ENCODE peak calls at places on chromosomes 3 and 15, in six cellular contexts. One of them, this sample, is unnamed.

GRCh38 chr3:139694542-139694941 is 16.8 kb upstream of the NMNAT3 start:
- DNase-seq in iris pigment epithelial cell: no peak
- DNase-seq in heart left ventricle: no peak
- DNase-seq in fibroblast of pulmonary artery: no peak
- DNase-seq in NCI-H1092: no peak
- DNase-seq in GM20000: no peak
- DNase-seq in this sample: no peak

GRCh38 chr15:42373274-42373673 is 14.0 kb downstream of the CAPN3 start:
- DNase-seq in iris pigment epithelial cell: no peak
- DNase-seq in heart left ventricle: peak
- DNase-seq in fibroblast of pulmonary artery: no peak
- DNase-seq in NCI-H1092: no peak
- DNase-seq in GM20000: no peak
- DNase-seq in this sample: no peak

GRCh38 chr15:35195649-35196048 is 110.6 kb upstream of the NANOGP8 start:
- DNase-seq in iris pigment epithelial cell: no peak
- DNase-seq in heart left ventricle: no peak
- DNase-seq in fibroblast of pulmonary artery: no peak
- DNase-seq in NCI-H1092: no peak
- DNase-seq in GM20000: no peak
- DNase-seq in this sample: peak

GRCh38 chr15:69265347-69265955 is 33.3 kb upstream of the PAQR5 start:
- DNase-seq in iris pigment epithelial cell: peak
- DNase-seq in heart left ventricle: no peak
- DNase-seq in fibroblast of pulmonary artery: peak
- DNase-seq in NCI-H1092: peak
- DNase-seq in GM20000: no peak
- DNase-seq in this sample: peak

GRCh38 chr3:196179380-196180308 is 31.6 kb downstream of the ZDHHC19 start:
- DNase-seq in iris pigment epithelial cell: peak
- DNase-seq in heart left ventricle: no peak
- DNase-seq in fibroblast of pulmonary artery: peak
- DNase-seq in NCI-H1092: peak
- DNase-seq in GM20000: peak
- DNase-seq in this sample: no peak

GRCh38 chr3:38590521-38590920 is 59.0 kb downstream of the SCN5A start:
- DNase-seq in iris pigment epithelial cell: no peak
- DNase-seq in heart left ventricle: no peak
- DNase-seq in fibroblast of pulmonary artery: no peak
- DNase-seq in NCI-H1092: no peak
- DNase-seq in GM20000: no peak
- DNase-seq in this sample: no peak

GRCh38 chr3:141540531-141540930 is 53.7 kb downstream of the RASA2 start:
- DNase-seq in iris pigment epithelial cell: no peak
- DNase-seq in heart left ventricle: no peak
- DNase-seq in fibroblast of pulmonary artery: no peak
- DNase-seq in NCI-H1092: no peak
- DNase-seq in GM20000: no peak
- DNase-seq in this sample: no peak

GRCh38 chr15:28043625-28044520 is 55.2 kb downstream of the OCA2 start:
- DNase-seq in iris pigment epithelial cell: no peak
- DNase-seq in heart left ventricle: no peak
- DNase-seq in fibroblast of pulmonary artery: no peak
- DNase-seq in NCI-H1092: no peak
- DNase-seq in GM20000: no peak
- DNase-seq in this sample: peak

GRCh38 chr3:88188436-88188835 is 38.7 kb downstream of the C3orf38 start:
- DNase-seq in iris pigment epithelial cell: peak
- DNase-seq in heart left ventricle: peak
- DNase-seq in fibroblast of pulmonary artery: peak
- DNase-seq in NCI-H1092: no peak
- DNase-seq in GM20000: no peak
- DNase-seq in this sample: no peak

GRCh38 chr15:76274226-76274625 is 37.0 kb downstream of the ETFA start:
- DNase-seq in iris pigment epithelial cell: peak
- DNase-seq in heart left ventricle: no peak
- DNase-seq in fibroblast of pulmonary artery: peak
- DNase-seq in NCI-H1092: no peak
- DNase-seq in GM20000: no peak
- DNase-seq in this sample: no peak

GRCh38 chr15:92869263-92869940 is 30.7 kb upstream of the CHD2 start:
- DNase-seq in iris pigment epithelial cell: peak
- DNase-seq in heart left ventricle: no peak
- DNase-seq in fibroblast of pulmonary artery: peak
- DNase-seq in NCI-H1092: no peak
- DNase-seq in GM20000: no peak
- DNase-seq in this sample: no peak

GRCh38 chr3:70273492-70273891 is 38.9 kb downstream of the MDFIC2 start:
- DNase-seq in iris pigment epithelial cell: peak
- DNase-seq in heart left ventricle: no peak
- DNase-seq in fibroblast of pulmonary artery: peak
- DNase-seq in NCI-H1092: no peak
- DNase-seq in GM20000: no peak
- DNase-seq in this sample: no peak

GRCh38 chr3:134103470-134103869 is 73.7 kb upstream of the SLCO2A1 start:
- DNase-seq in iris pigment epithelial cell: no peak
- DNase-seq in heart left ventricle: no peak
- DNase-seq in fibroblast of pulmonary artery: peak
- DNase-seq in NCI-H1092: no peak
- DNase-seq in GM20000: no peak
- DNase-seq in this sample: no peak

GRCh38 chr3:27507515-27508266 is 23.5 kb upstream of the SLC4A7 start:
- DNase-seq in iris pigment epithelial cell: peak
- DNase-seq in heart left ventricle: no peak
- DNase-seq in fibroblast of pulmonary artery: peak
- DNase-seq in NCI-H1092: no peak
- DNase-seq in GM20000: no peak
- DNase-seq in this sample: no peak

GRCh38 chr15:78012643-78013077 is 64.9 kb downstream of the TBC1D2B start:
- DNase-seq in iris pigment epithelial cell: peak
- DNase-seq in heart left ventricle: no peak
- DNase-seq in fibroblast of pulmonary artery: no peak
- DNase-seq in NCI-H1092: no peak
- DNase-seq in GM20000: no peak
- DNase-seq in this sample: no peak

GRCh38 chr3:42663581-42664442 is 10.3 kb downstream of the ZBTB47 start:
- DNase-seq in iris pigment epithelial cell: no peak
- DNase-seq in heart left ventricle: no peak
- DNase-seq in fibroblast of pulmonary artery: no peak
- DNase-seq in NCI-H1092: no peak
- DNase-seq in GM20000: peak
- DNase-seq in this sample: no peak

GRCh38 chr3:69906351-69906966 is 93.1 kb upstream of the SAMMSON start:
- DNase-seq in iris pigment epithelial cell: no peak
- DNase-seq in heart left ventricle: no peak
- DNase-seq in fibroblast of pulmonary artery: no peak
- DNase-seq in NCI-H1092: no peak
- DNase-seq in GM20000: no peak
- DNase-seq in this sample: no peak

GRCh38 chr3:30581067-30581585 is 25.3 kb upstream of the TGFBR2 start:
- DNase-seq in iris pigment epithelial cell: no peak
- DNase-seq in heart left ventricle: no peak
- DNase-seq in fibroblast of pulmonary artery: no peak
- DNase-seq in NCI-H1092: no peak
- DNase-seq in GM20000: no peak
- DNase-seq in this sample: no peak

GRCh38 chr3:24963762-24964625 is 464.1 kb upstream of the RARB start:
- DNase-seq in iris pigment epithelial cell: peak
- DNase-seq in heart left ventricle: no peak
- DNase-seq in fibroblast of pulmonary artery: peak
- DNase-seq in NCI-H1092: no peak
- DNase-seq in GM20000: no peak
- DNase-seq in this sample: peak

GRCh38 chr3:139757448-139758030 is 79.8 kb upstream of the NMNAT3 start:
- DNase-seq in iris pigment epithelial cell: no peak
- DNase-seq in heart left ventricle: no peak
- DNase-seq in fibroblast of pulmonary artery: no peak
- DNase-seq in NCI-H1092: no peak
- DNase-seq in GM20000: no peak
- DNase-seq in this sample: no peak

GRCh38 chr15:99708563-99708962 is 24.7 kb downstream of the LYSMD4 start:
- DNase-seq in iris pigment epithelial cell: peak
- DNase-seq in heart left ventricle: peak
- DNase-seq in fibroblast of pulmonary artery: peak
- DNase-seq in NCI-H1092: no peak
- DNase-seq in GM20000: no peak
- DNase-seq in this sample: no peak

GRCh38 chr3:31077826-31078225 is 183.4 kb upstream of the GADL1 start:
- DNase-seq in iris pigment epithelial cell: peak
- DNase-seq in heart left ventricle: no peak
- DNase-seq in fibroblast of pulmonary artery: no peak
- DNase-seq in NCI-H1092: no peak
- DNase-seq in GM20000: no peak
- DNase-seq in this sample: no peak

GRCh38 chr3:143358155-143358792 is 238.7 kb downstream of the CHST2 start:
- DNase-seq in iris pigment epithelial cell: no peak
- DNase-seq in heart left ventricle: no peak
- DNase-seq in fibroblast of pulmonary artery: peak
- DNase-seq in NCI-H1092: no peak
- DNase-seq in GM20000: no peak
- DNase-seq in this sample: no peak

GRCh38 chr15:22949074-22949547 is 31.1 kb downstream of the CYFIP1 start:
- DNase-seq in iris pigment epithelial cell: peak
- DNase-seq in heart left ventricle: peak
- DNase-seq in fibroblast of pulmonary artery: peak
- DNase-seq in NCI-H1092: no peak
- DNase-seq in GM20000: peak
- DNase-seq in this sample: peak

GRCh38 chr3:111070772-111071256 is 802 bp upstream of the NECTIN3 start:
- DNase-seq in iris pigment epithelial cell: peak
- DNase-seq in heart left ventricle: peak
- DNase-seq in fibroblast of pulmonary artery: no peak
- DNase-seq in NCI-H1092: no peak
- DNase-seq in GM20000: peak
- DNase-seq in this sample: peak

GRCh38 chr15:80641384-80641783 is 53.7 kb upstream of the ABHD17C start:
- DNase-seq in iris pigment epithelial cell: no peak
- DNase-seq in heart left ventricle: no peak
- DNase-seq in fibroblast of pulmonary artery: no peak
- DNase-seq in NCI-H1092: no peak
- DNase-seq in GM20000: no peak
- DNase-seq in this sample: no peak

GRCh38 chr3:185912929-185913901 is 24.6 kb downstream of the TRA2B start:
- DNase-seq in iris pigment epithelial cell: no peak
- DNase-seq in heart left ventricle: no peak
- DNase-seq in fibroblast of pulmonary artery: no peak
- DNase-seq in NCI-H1092: no peak
- DNase-seq in GM20000: no peak
- DNase-seq in this sample: peak

GRCh38 chr3:25259871-25260270 is 168.2 kb upstream of the RARB start:
- DNase-seq in iris pigment epithelial cell: peak
- DNase-seq in heart left ventricle: no peak
- DNase-seq in fibroblast of pulmonary artery: peak
- DNase-seq in NCI-H1092: no peak
- DNase-seq in GM20000: no peak
- DNase-seq in this sample: no peak

GRCh38 chr3:141049681-141050080 is 1.5 kb upstream of the SPSB4 start:
- DNase-seq in iris pigment epithelial cell: no peak
- DNase-seq in heart left ventricle: no peak
- DNase-seq in fibroblast of pulmonary artery: no peak
- DNase-seq in NCI-H1092: no peak
- DNase-seq in GM20000: no peak
- DNase-seq in this sample: peak

GRCh38 chr15:42152921-42153680 is 3.3 kb downstream of the PLA2G4F start:
- DNase-seq in iris pigment epithelial cell: no peak
- DNase-seq in heart left ventricle: no peak
- DNase-seq in fibroblast of pulmonary artery: no peak
- DNase-seq in NCI-H1092: no peak
- DNase-seq in GM20000: no peak
- DNase-seq in this sample: no peak

GRCh38 chr15:30997270-30997669 is 5.8 kb upstream of the MTMR10 start:
- DNase-seq in iris pigment epithelial cell: no peak
- DNase-seq in heart left ventricle: no peak
- DNase-seq in fibroblast of pulmonary artery: no peak
- DNase-seq in NCI-H1092: no peak
- DNase-seq in GM20000: no peak
- DNase-seq in this sample: peak

GRCh38 chr3:151439652-151440125 is 21.2 kb downstream of the IGSF10 start:
- DNase-seq in iris pigment epithelial cell: peak
- DNase-seq in heart left ventricle: no peak
- DNase-seq in fibroblast of pulmonary artery: peak
- DNase-seq in NCI-H1092: peak
- DNase-seq in GM20000: peak
- DNase-seq in this sample: peak

GRCh38 chr3:100150583-100150982 is 36.3 kb upstream of the FILIP1L start:
- DNase-seq in iris pigment epithelial cell: no peak
- DNase-seq in heart left ventricle: no peak
- DNase-seq in fibroblast of pulmonary artery: peak
- DNase-seq in NCI-H1092: no peak
- DNase-seq in GM20000: no peak
- DNase-seq in this sample: no peak

GRCh38 chr15:83813697-83814096 is 159.8 kb downstream of the ADAMTSL3 start:
- DNase-seq in iris pigment epithelial cell: no peak
- DNase-seq in heart left ventricle: no peak
- DNase-seq in fibroblast of pulmonary artery: no peak
- DNase-seq in NCI-H1092: no peak
- DNase-seq in GM20000: no peak
- DNase-seq in this sample: peak

GRCh38 chr3:163939926-163940325 is 1138.4 kb downstream of the SI start:
- DNase-seq in iris pigment epithelial cell: peak
- DNase-seq in heart left ventricle: no peak
- DNase-seq in fibroblast of pulmonary artery: peak
- DNase-seq in NCI-H1092: no peak
- DNase-seq in GM20000: no peak
- DNase-seq in this sample: peak

GRCh38 chr3:159765860-159766294 is 222.8 kb upstream of the IL12A start:
- DNase-seq in iris pigment epithelial cell: no peak
- DNase-seq in heart left ventricle: peak
- DNase-seq in fibroblast of pulmonary artery: no peak
- DNase-seq in NCI-H1092: no peak
- DNase-seq in GM20000: no peak
- DNase-seq in this sample: peak